ENCODE peak calls at places on chromosomes 2 and 18, in nine cellular contexts. O is MM.1S, J is A673, U is adrenal gland, M is body of pancreas, V is fibroblast of mammary gland, N is brain microvascular endothelial cell, F is astrocyte of the spinal cord, X is SK-N-SH. G is an unnamed sample.

GRCh38 chr18:28041366-28041765 is 135.6 kb downstream of the CDH2 start:
- DNase-seq in O (no peak), J (peak; percentile 54), U (no peak), M (no peak), V (peak; percentile 15), N (peak; percentile 80), F (peak; percentile 82), X (peak; percentile 22), G (no peak)

GRCh38 chr2:130796280-130796679 is 40.4 kb upstream of the ARHGEF4 start:
- DNase-seq in O (no peak), J (no peak), U (no peak), M (no peak), V (no peak), N (no peak), F (no peak), X (no peak), G (no peak)

GRCh38 chr2:123512547-123512946 is 512.5 kb upstream of the CNTNAP5 start:
- DNase-seq in O (no peak), J (no peak), U (no peak), M (no peak), V (no peak), N (no peak), F (no peak), X (no peak), G (no peak)

GRCh38 chr2:6071536-6071935 is 379.4 kb downstream of the SOX11 start:
- DNase-seq in O (no peak), J (no peak), U (no peak), M (no peak), V (no peak), N (no peak), F (no peak), X (peak; percentile 21), G (no peak)

GRCh38 chr2:232387451-232388171 is 9.1 kb downstream of the ALPP start:
- DNase-seq in O (no peak), J (no peak), U (no peak), M (no peak), V (no peak), N (no peak), F (no peak), X (no peak), G (no peak)

GRCh38 chr2:127174977-127175376 is 45.1 kb downstream of the CYP27C1 start:
- DNase-seq in O (no peak), J (no peak), U (peak; percentile 33), M (no peak), V (peak; percentile 50), N (no peak), F (no peak), X (peak; percentile 50), G (peak; percentile 31)

GRCh38 chr2:174797792-174798276 is 33.6 kb upstream of the CHRNA1 start:
- DNase-seq in O (no peak), J (no peak), U (no peak), M (no peak), V (peak; percentile 75), N (no peak), F (peak; percentile 62), X (no peak), G (peak; percentile 88)

GRCh38 chr2:145715601-145716000 is 1195.7 kb upstream of the ZEB2 start:
- DNase-seq in O (no peak), J (peak; percentile 11), U (no peak), M (no peak), V (peak; percentile 82), N (no peak), F (no peak), X (no peak), G (peak; percentile 23)

GRCh38 chr2:63819765-63820717 is 21.7 kb upstream of the UGP2 start:
- DNase-seq in O (no peak), J (no peak), U (no peak), M (peak; percentile 83), V (peak; percentile 82), N (no peak), F (no peak), X (no peak), G (peak; percentile 78)

GRCh38 chr2:135637456-135638087 is 104.1 kb upstream of the UBXN4 start:
- DNase-seq in O (no peak), J (no peak), U (no peak), M (no peak), V (no peak), N (no peak), F (no peak), X (no peak), G (no peak)

GRCh38 chr2:108968619-108969018 is 20.4 kb downstream of the EDAR start:
- DNase-seq in O (no peak), J (no peak), U (no peak), M (peak; percentile 55), V (no peak), N (no peak), F (no peak), X (no peak), G (no peak)

GRCh38 chr2:20578895-20579825 is 71.7 kb downstream of the HS1BP3 start:
- DNase-seq in O (peak; percentile 15), J (peak; percentile 94), U (peak; percentile 93), M (peak; percentile 78), V (peak; percentile 95), N (peak; percentile 99), F (peak; percentile 98), X (peak; percentile 46), G (peak; percentile 97)

GRCh38 chr2:174184915-174185314 is 63.4 kb downstream of the OLA1 start:
- DNase-seq in O (no peak), J (no peak), U (no peak), M (no peak), V (no peak), N (no peak), F (no peak), X (no peak), G (no peak)

GRCh38 chr2:199339826-199340605 is 117.7 kb downstream of the SATB2 start:
- DNase-seq in O (no peak), J (no peak), U (no peak), M (no peak), V (peak; percentile 25), N (no peak), F (no peak), X (no peak), G (peak; percentile 54)

GRCh38 chr2:206115026-206115578 is 29.1 kb upstream of the INO80D start:
- DNase-seq in O (no peak), J (no peak), U (no peak), M (no peak), V (no peak), N (no peak), F (no peak), X (no peak), G (no peak)

DNA sequence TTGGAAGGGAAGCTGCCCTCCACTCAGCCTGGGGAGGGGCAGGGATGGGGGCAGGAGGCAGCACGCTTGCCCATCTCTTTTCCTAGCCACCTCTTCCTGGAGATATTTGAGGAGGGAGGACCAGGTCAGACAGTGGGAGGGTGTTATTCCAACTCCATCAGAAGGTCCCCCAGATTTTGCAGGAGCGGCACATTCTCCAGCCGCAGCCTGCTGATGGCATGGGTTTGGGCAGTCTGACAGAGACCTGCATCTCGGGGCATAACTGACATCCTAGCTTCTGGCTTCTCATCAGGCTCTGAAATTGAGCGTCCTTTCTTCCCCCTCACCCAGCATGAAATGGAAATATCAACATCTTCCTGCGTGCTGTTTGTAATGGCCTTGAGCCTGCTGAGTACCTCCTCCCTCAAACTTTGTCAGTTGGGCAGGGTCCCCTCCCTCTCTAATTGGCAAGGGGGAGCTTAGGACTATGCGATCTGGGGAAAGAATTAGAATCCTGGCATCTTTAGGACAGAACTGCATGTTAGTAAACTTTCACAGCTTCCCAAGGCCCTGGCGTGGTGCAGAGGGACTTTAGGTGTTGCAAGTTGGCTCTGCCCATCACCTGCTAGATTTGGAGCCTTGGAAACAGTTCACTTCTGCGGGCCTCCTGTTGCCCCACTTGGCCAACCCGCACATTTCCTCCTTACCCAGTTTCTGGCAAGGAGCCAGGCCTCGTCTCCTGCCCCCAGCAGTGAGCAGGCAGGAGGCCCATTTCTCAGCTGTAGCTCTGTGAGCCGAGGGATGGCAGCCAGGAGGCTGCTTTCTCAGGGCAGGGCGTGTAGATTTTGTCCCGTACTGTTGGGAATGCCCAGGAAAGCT is 2.2 kb downstream of the ITM2C start:
- DNase-seq in O (peak; percentile 92), J (peak; percentile 94), U (no peak), M (peak; percentile 58), V (peak; percentile 7), N (no peak), F (peak; percentile 40), X (peak; percentile 58), G (peak; percentile 71)
- TF ChIP-seq CTCF in O (no peak), J (peak; percentile 9), U (no peak), M (no peak), V (no peak), N (peak; percentile 27), F (no peak), X (no peak), G (no peak)

GRCh38 chr18:48780151-48781001 is 170.4 kb downstream of the SMAD7 start:
- DNase-seq in O (no peak), J (no peak), U (no peak), M (no peak), V (peak; percentile 20), N (no peak), F (peak; percentile 32), X (peak; percentile 65), G (peak; percentile 42)
- H3K4me3 ChIP-seq in O (no peak overlapping the region), J (no peak overlapping the region), U (no peak overlapping the region), M (no peak overlapping the region), V (no peak overlapping the region), N (no peak overlapping the region), F (no peak overlapping the region), X (no peak overlapping the region), G (no peak overlapping the region)

DNA sequence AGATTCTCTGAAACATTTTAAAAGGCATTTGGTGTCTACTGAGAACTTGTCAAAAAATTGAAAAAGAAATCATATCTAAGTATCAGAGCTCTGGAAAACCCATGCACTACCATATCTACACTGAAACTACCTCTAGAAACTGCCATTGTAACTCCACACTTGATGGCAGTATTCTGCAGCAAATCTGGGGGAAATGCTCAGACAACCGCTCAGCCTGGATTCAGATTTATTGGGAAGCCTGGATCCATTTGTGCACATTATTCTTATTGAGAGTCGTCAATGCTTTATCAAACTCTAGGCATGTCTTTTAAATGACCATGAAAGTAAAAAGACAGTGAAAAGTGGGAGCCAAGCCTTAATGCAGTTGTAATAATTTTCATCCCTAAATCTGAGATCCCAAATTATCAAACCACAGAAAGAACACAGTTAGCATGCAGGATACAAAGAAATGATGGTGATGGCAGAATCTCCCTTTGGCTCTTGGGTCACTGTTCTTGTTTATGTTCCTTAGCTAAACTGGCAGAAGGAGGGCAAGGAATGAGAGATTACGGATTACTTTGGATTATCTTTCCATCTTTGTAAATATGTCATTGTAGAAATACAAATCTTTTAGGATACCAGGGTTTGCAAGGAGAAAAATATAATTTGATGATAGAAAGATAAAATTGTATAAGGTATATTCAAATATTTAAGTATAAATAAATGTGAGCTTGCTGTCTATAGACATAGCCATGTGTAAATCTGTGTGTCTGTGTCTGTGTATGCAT is 512.1 kb upstream of the SYT4 start:
- DNase-seq in O (no peak), J (peak; percentile 25), U (no peak), M (peak; percentile 6), V (peak; percentile 60), N (peak; percentile 11), F (peak; percentile 45), X (peak; percentile 49), G (peak; percentile 31)
- TF ChIP-seq CTCF in O (no peak), J (peak; percentile 52), U (no peak), M (no peak), V (peak; percentile 59), N (peak; percentile 37), F (peak; percentile 46), X (peak; percentile 49), G (peak; percentile 38)

DNA sequence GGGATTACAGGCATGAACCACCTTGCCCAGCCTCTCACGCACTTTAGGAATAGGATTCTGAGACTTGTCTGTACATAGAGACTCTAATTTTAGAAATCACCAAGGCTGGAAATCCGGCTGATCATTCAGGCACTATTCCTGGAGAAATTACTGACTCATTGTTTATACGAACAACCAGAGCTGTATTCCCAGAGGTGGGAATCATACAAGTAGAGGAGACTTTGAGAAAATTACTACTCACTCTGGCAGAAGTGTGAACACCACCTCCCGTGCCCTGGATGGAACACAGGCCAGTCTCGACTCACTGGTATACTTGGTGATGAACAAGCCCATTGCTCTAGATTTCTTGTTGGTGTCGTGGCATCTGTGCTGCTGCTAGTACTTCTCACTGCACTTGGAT is 5.8 kb upstream of the ADNP2 start:
- DNase-seq in O (no peak), J (no peak), U (no peak), M (no peak), V (peak; percentile 84), N (peak; percentile 11), F (peak; percentile 8), X (no peak), G (no peak)
- H3K4me3 ChIP-seq in O (no peak overlapping the region), J (no peak overlapping the region), U (no peak overlapping the region), M (no peak overlapping the region), V (no peak overlapping the region), N (no peak overlapping the region), F (no peak overlapping the region), X (no peak overlapping the region), G (no peak overlapping the region)

G was measured in foreskin fibroblast.